ENCODE peak calls at places on chromosomes 2 and 18, in five cellular contexts. C, N, L, U and A are unnamed samples.

GRCh38 chr18:9914584-9915290 is 921 bp downstream of the VAPA start:
- DNase-seq in L (peak), U (peak), N (peak), C (peak), A (peak)

GRCh38 chr2:127569274-127570065 is 34.0 kb downstream of the MYO7B start:
- DNase-seq in N (no peak), L (no peak), U (peak), C (no peak), A (peak)

GRCh38 chr2:227374158-227374557 is 4.9 kb downstream of the TM4SF20 start:
- DNase-seq in N (peak), L (no peak), U (peak), C (no peak), A (peak)

GRCh38 chr18:21342372-21342771 is 100.3 kb downstream of the GREB1L start:
- DNase-seq in L (no peak), U (no peak), N (no peak), C (no peak), A (no peak)

GRCh38 chr2:43368483-43369385 is 142.3 kb upstream of the ZFP36L2 start:
- DNase-seq in C (no peak), U (no peak), N (no peak), L (no peak), A (no peak)

GRCh38 chr2:194203898-194204297 is 1453.1 kb upstream of the SLC39A10 start:
- DNase-seq in C (no peak), U (peak), L (no peak), N (no peak), A (peak)

GRCh38 chr2:231228223-231228622 is 29.8 kb downstream of the ARMC9 start:
- DNase-seq in C (no peak), N (no peak), U (no peak), L (no peak), A (no peak)

GRCh38 chr2:16664052-16664731 is 1.4 kb downstream of the CYRIA start:
- DNase-seq in U (no peak), N (peak), C (no peak), L (peak), A (peak)

GRCh38 chr2:82735336-82735735 is 1723.7 kb downstream of the SUCLG1 start:
- DNase-seq in C (no peak), U (no peak), L (no peak), N (no peak), A (no peak)

GRCh38 chr2:64945973-64946736 is 43.0 kb upstream of the SLC1A4 start:
- DNase-seq in C (no peak), L (no peak), N (peak), U (peak), A (peak)

GRCh38 chr2:226475650-226476049 is 324.0 kb downstream of the IRS1 start:
- DNase-seq in L (no peak), U (peak), N (no peak), C (no peak), A (peak)

GRCh38 chr18:10190564-10190963 is 263.9 kb upstream of the APCDD1 start:
- DNase-seq in C (peak), L (no peak), U (peak), N (no peak), A (peak)